ENCODE peak calls at places on chromosome 3, in six cellular contexts. O is left ventricle myocardium inferior, T is HS-5, Z is GM19239, G is CMK, C is iris pigment epithelial cell. H is an unnamed sample.

GRCh38 chr3:61381745-61382392 is 130.6 kb upstream of the FHIT start:
- DNase-seq in Z (peak), T (no peak), O (no peak), G (peak), C (peak), H (peak)

GRCh38 chr3:49098429-49098828 is 4.6 kb upstream of the QRICH1 start:
- DNase-seq in G (peak), C (peak), T (no peak), Z (no peak), O (peak), H (peak)

GRCh38 chr3:69276884-69277283 is 109.0 kb downstream of the FRMD4B start:
- DNase-seq in C (no peak), O (no peak), Z (no peak), G (no peak), T (no peak), H (peak)

GRCh38 chr3:27713435-27713880 is 8.7 kb downstream of the EOMES start:
- DNase-seq in O (no peak), G (no peak), C (no peak), T (no peak), Z (no peak), H (no peak)

GRCh38 chr3:112499328-112499727 is at the start of gene BTLA:
- DNase-seq in T (no peak), O (no peak), G (no peak), Z (no peak), C (no peak), H (no peak)

GRCh38 chr3:59978979-59979378 is 929.2 kb upstream of the CFAP20DC start:
- DNase-seq in T (no peak), O (no peak), C (no peak), Z (no peak), G (no peak), H (no peak)

GRCh38 chr3:50639055-50639494 is 22.1 kb downstream of the MAPKAPK3 start:
- DNase-seq in C (peak), O (no peak), G (no peak), Z (no peak), T (peak), H (peak)

GRCh38 chr3:126205717-126206655 is 25.6 kb upstream of the ALDH1L1 start:
- DNase-seq in T (no peak), Z (no peak), G (no peak), C (no peak), O (no peak), H (no peak)

GRCh38 chr3:168213920-168214319 is 118.2 kb upstream of the GOLIM4 start:
- DNase-seq in Z (no peak), G (no peak), T (peak), C (no peak), O (no peak), H (no peak)

GRCh38 chr3:13544293-13544831 is 4.6 kb upstream of the FBLN2 start:
- DNase-seq in C (peak), O (no peak), T (no peak), G (no peak), Z (no peak), H (peak)

GRCh38 chr3:54445630-54446029 is 323.3 kb downstream of the CACNA2D3 start:
- DNase-seq in C (no peak), T (no peak), O (no peak), Z (no peak), G (no peak), H (no peak)

GRCh38 chr3:99232696-99233095 is 331.2 kb upstream of the DCBLD2 start:
- DNase-seq in T (no peak), Z (no peak), O (no peak), G (no peak), C (no peak), H (no peak)

GRCh38 chr3:39911465-39912309 is 102.3 kb downstream of the MYRIP start:
- DNase-seq in Z (no peak), G (no peak), T (no peak), O (no peak), C (peak), H (peak)